ENCODE peak calls at places on chromosomes 3 and 15, in nine cellular contexts. Q is Peyer's patch; M is esophagus squamous epithelium; Z is stomach; E is cardiac fibroblast; R is thoracic aorta; S is HCT116; I is fibroblast of pulmonary artery; D is CD4-positive, alpha-beta memory T cell. K is an unnamed sample.

GRCh38 chr3:98730338-98730737 is 32.8 kb upstream of the ST3GAL6 start:
- DNase-seq in E (no peak), Z (no peak), M (no peak), Q (no peak), S (no peak), D (no peak), I (peak), R (no peak), K (no peak)

GRCh38 chr3:123353852-123354238 is 95.0 kb downstream of the ADCY5 start:
- DNase-seq in I (peak), D (no peak), M (no peak), Z (no peak), E (peak), R (no peak), Q (no peak), S (no peak), K (no peak)

GRCh38 chr3:170421147-170421641 is 2.5 kb downstream of the CLDN11 start:
- DNase-seq in R (no peak), S (no peak), E (peak), I (peak), Z (no peak), D (no peak), Q (no peak), M (no peak), K (no peak)

GRCh38 chr3:132773071-132773619 is 50.9 kb upstream of the NPHP3 start:
- DNase-seq in D (no peak), M (no peak), E (no peak), R (no peak), S (no peak), I (no peak), Z (no peak), Q (no peak), K (no peak)

GRCh38 chr3:43882976-43883680 is 192.4 kb downstream of the ABHD5 start:
- DNase-seq in I (no peak), M (no peak), E (no peak), S (no peak), D (no peak), R (no peak), Z (no peak), Q (no peak), K (no peak)

GRCh38 chr3:196774845-196775422 is 35.3 kb downstream of the PAK2 start:
- DNase-seq in D (no peak), Z (no peak), I (peak), R (no peak), S (no peak), M (no peak), E (peak), Q (no peak), K (no peak)

GRCh38 chr15:99170476-99171065 is 65.7 kb downstream of the SYNM start:
- DNase-seq in S (no peak), Q (no peak), Z (no peak), D (no peak), I (no peak), M (no peak), E (no peak), R (no peak), K (no peak)

GRCh38 chr3:47850803-47851417 is 48.0 kb downstream of the DHX30 start:
- DNase-seq in S (no peak), D (no peak), Z (no peak), M (no peak), Q (no peak), R (no peak), E (no peak), I (no peak), K (no peak)

GRCh38 chr15:45635763-45636292 is 999 bp downstream of the SQOR start:
- DNase-seq in M (no peak), R (no peak), Q (no peak), E (no peak), Z (no peak), D (no peak), I (no peak), S (no peak), K (peak)

GRCh38 chr15:31197497-31198414 is 96.2 kb upstream of the TRPM1 start:
- DNase-seq in R (no peak), Q (no peak), I (peak), E (peak), M (no peak), S (no peak), Z (peak), D (peak), K (peak)

GRCh38 chr3:8775602-8776001 is 6.2 kb upstream of the OXTR start:
- DNase-seq in D (no peak), Z (no peak), E (no peak), Q (no peak), R (no peak), S (no peak), M (no peak), I (no peak), K (no peak)

GRCh38 chr3:53944019-53944418 is 52.4 kb upstream of the SELENOK start:
- DNase-seq in R (no peak), I (peak), S (no peak), M (no peak), Z (no peak), Q (no peak), E (peak), D (no peak), K (no peak)

GRCh38 chr15:74845208-74845568 is 2.2 kb upstream of the ULK3 start:
- DNase-seq in I (no peak), S (no peak), E (no peak), D (peak), R (no peak), Q (peak), M (no peak), Z (no peak), K (no peak)

GRCh38 chr3:44762170-44762677 is 630 bp downstream of the KIF15 start:
- DNase-seq in Z (no peak), S (no peak), D (no peak), M (no peak), Q (no peak), I (peak), E (peak), R (no peak), K (no peak)

GRCh38 chr3:133301194-133301593 is 98.7 kb upstream of the BFSP2 start:
- DNase-seq in Q (no peak), R (no peak), I (peak), D (no peak), S (no peak), E (peak), M (no peak), Z (no peak), K (no peak)

GRCh38 chr3:126921425-126921824 is 61.5 kb upstream of the PLXNA1 start:
- DNase-seq in E (no peak), S (no peak), M (no peak), Q (no peak), R (no peak), I (peak), D (no peak), Z (no peak), K (no peak)

GRCh38 chr3:76122007-76122406 is 336.7 kb upstream of the ZNF717 start:
- DNase-seq in Z (no peak), S (no peak), M (no peak), Q (no peak), R (no peak), I (no peak), E (no peak), D (no peak), K (no peak)

GRCh38 chr3:149291178-149291577 is 42.3 kb downstream of the TM4SF18 start:
- DNase-seq in D (no peak), Z (no peak), Q (no peak), E (no peak), S (no peak), R (no peak), M (no peak), I (peak), K (no peak)

GRCh38 chr3:149120051-149120972 is 9.1 kb upstream of the HPS3 start:
- DNase-seq in R (no peak), D (peak), E (peak), Q (no peak), I (peak), S (peak), Z (no peak), M (no peak), K (no peak)

GRCh38 chr3:107367353-107367752 is 9.9 kb upstream of the CCDC54 start:
- DNase-seq in S (peak), Z (no peak), D (no peak), I (peak), Q (no peak), R (no peak), M (no peak), E (peak), K (no peak)

GRCh38 chr15:29278436-29279099 is 8.9 kb upstream of the NSMCE3 start:
- DNase-seq in E (peak), D (no peak), S (peak), R (no peak), I (peak), Z (no peak), M (no peak), Q (no peak), K (no peak)

GRCh38 chr15:75693501-75694240 is 19.0 kb downstream of the CSPG4 start:
- DNase-seq in M (no peak), Z (no peak), Q (no peak), I (peak), D (no peak), E (peak), S (no peak), R (no peak), K (no peak)

GRCh38 chr3:102024270-102024904 is 175.1 kb downstream of the NFKBIZ start:
- DNase-seq in E (no peak), R (no peak), Q (no peak), D (no peak), M (no peak), I (no peak), Z (no peak), S (no peak), K (no peak)

GRCh38 chr3:127729556-127730056 is 56.9 kb downstream of the ABTB1 start:
- DNase-seq in D (no peak), S (no peak), E (peak), Q (no peak), Z (no peak), R (no peak), M (no peak), I (peak), K (no peak)

GRCh38 chr15:39156166-39156565 is 424.7 kb upstream of the THBS1 start:
- DNase-seq in Q (no peak), D (no peak), R (no peak), E (no peak), S (no peak), M (no peak), Z (no peak), I (no peak), K (no peak)

GRCh38 chr3:102195198-102195948 is 239.4 kb upstream of the ZPLD1 start:
- DNase-seq in M (no peak), Q (no peak), R (no peak), I (no peak), D (no peak), E (no peak), Z (peak), S (no peak), K (no peak)

GRCh38 chr3:30914696-30915095 is 20.2 kb upstream of the GADL1 start:
- DNase-seq in E (peak), M (no peak), D (no peak), Q (no peak), I (peak), R (no peak), S (no peak), Z (no peak), K (no peak)

GRCh38 chr3:147939425-147940196 is 530.4 kb downstream of the ZIC1 start:
- DNase-seq in I (no peak), Z (no peak), E (no peak), S (no peak), R (no peak), Q (no peak), D (no peak), M (no peak), K (no peak)

GRCh38 chr15:31353931-31354330 is 27.3 kb downstream of the KLF13 start:
- DNase-seq in E (peak), Z (no peak), I (no peak), Q (no peak), M (no peak), D (no peak), R (no peak), S (no peak), K (peak)

GRCh38 chr3:14227866-14228265 is 49.2 kb downstream of the LSM3 start:
- DNase-seq in Q (no peak), R (no peak), Z (no peak), E (no peak), I (no peak), D (no peak), S (no peak), M (no peak), K (no peak)

GRCh38 chr3:54121404-54122045 is 827 bp upstream of the CACNA2D3 start:
- DNase-seq in E (peak), R (no peak), Z (no peak), D (no peak), M (no peak), I (peak), Q (no peak), S (no peak), K (no peak)

GRCh38 chr3:42505849-42506410 is 3.5 kb downstream of the VIPR1 start:
- DNase-seq in Z (no peak), I (no peak), S (no peak), R (no peak), Q (no peak), M (no peak), D (no peak), E (no peak), K (peak)

GRCh38 chr3:42503957-42504333 is 1.5 kb downstream of the VIPR1 start:
- DNase-seq in D (no peak), R (no peak), Q (no peak), I (no peak), Z (peak), M (no peak), S (no peak), E (no peak), K (no peak)

GRCh38 chr3:42507252-42507651 is 4.8 kb downstream of the VIPR1 start:
- DNase-seq in D (no peak), M (no peak), Z (peak), S (no peak), Q (no peak), R (no peak), I (peak), E (no peak), K (peak)

GRCh38 chr3:42504334-42505202 is 2.1 kb downstream of the VIPR1 start:
- DNase-seq in D (no peak), S (no peak), E (no peak), I (no peak), R (no peak), Q (no peak), M (no peak), Z (peak), K (peak)

GRCh38 chr3:42505203-42505848 is 2.9 kb downstream of the VIPR1 start:
- DNase-seq in Z (peak), S (no peak), M (no peak), R (no peak), E (no peak), I (no peak), D (no peak), Q (no peak), K (peak)
- H3K4me3 ChIP-seq in Z (no peak), S (no peak), M (no peak), R (no peak), E (no peak), I (no peak), D (no peak), Q (peak), K (no peak)

GRCh38 chr3:88810455-88810854 is 297.0 kb upstream of the EPHA3 start:
- DNase-seq in I (peak), D (no peak), Z (no peak), E (peak), S (no peak), R (no peak), Q (no peak), M (no peak), K (no peak)
- H3K4me3 ChIP-seq in I (no peak), D (no peak), Z (no peak), E (no peak), S (no peak), R (no peak), Q (no peak), M (no peak), K (no peak)

GRCh38 chr15:41994772-41995475 is 22.6 kb upstream of the EHD4 start:
- DNase-seq in Q (no peak), I (no peak), Z (no peak), E (no peak), M (no peak), D (no peak), R (no peak), S (no peak), K (no peak)
- H3K4me3 ChIP-seq in Q (no peak), I (no peak), Z (no peak), E (no peak), M (no peak), D (no peak), R (no peak), S (no peak), K (no peak)

GRCh38 chr3:136122006-136122405 is 74.1 kb downstream of the MSL2 start:
- DNase-seq in Z (no peak), S (no peak), M (no peak), R (no peak), E (no peak), I (no peak), Q (no peak), D (no peak), K (no peak)
- H3K4me3 ChIP-seq in Z (no peak), S (no peak), M (no peak), R (no peak), E (no peak), I (no peak), Q (no peak), D (no peak), K (no peak)

GRCh38 chr15:41263891-41264351 is 32.9 kb downstream of the CHP1 start:
- DNase-seq in D (no peak), E (peak), Q (no peak), I (peak), S (no peak), Z (no peak), M (no peak), R (no peak), K (peak)
- H3K4me3 ChIP-seq in D (no peak), E (no peak), Q (no peak), I (no peak), S (no peak), Z (no peak), M (no peak), R (no peak), K (no peak)

GRCh38 chr15:78640527-78640839 is 527 bp downstream of the CHRNB4 start:
- DNase-seq in D (no peak), R (no peak), Q (no peak), E (no peak), I (no peak), S (no peak), M (no peak), Z (no peak), K (no peak)
- H3K4me3 ChIP-seq in D (no peak), R (peak), Q (peak), E (no peak), I (peak), S (peak), M (peak), Z (peak), K (no peak)

K was measured in lower leg skin.